ENCODE peak calls at places on chromosome 2, in four cellular contexts. One of them, this sample, is unnamed.

GRCh38 chr2:218540015-218540414 is 28.1 kb downstream of the USP37 start:
- DNase-seq in left ventricle myocardium inferior: no peak
- DNase-seq in neuronal stem cell: no peak
- DNase-seq in right cardiac atrium: no peak
- DNase-seq in this sample: no peak

GRCh38 chr2:66772618-66773017 is 337.7 kb downstream of the MEIS1 start:
- DNase-seq in left ventricle myocardium inferior: no peak
- DNase-seq in neuronal stem cell: no peak
- DNase-seq in right cardiac atrium: no peak
- DNase-seq in this sample: no peak

GRCh38 chr2:46621499-46621898 is 142.1 kb downstream of the TMEM247 start:
- DNase-seq in left ventricle myocardium inferior: no peak
- DNase-seq in right cardiac atrium: no peak
- DNase-seq in neuronal stem cell: no peak
- DNase-seq in this sample: no peak

GRCh38 chr2:173149491-173149890 is 73.8 kb downstream of the MAP3K20 start:
- DNase-seq in right cardiac atrium: no peak
- DNase-seq in left ventricle myocardium inferior: no peak
- DNase-seq in neuronal stem cell: no peak
- DNase-seq in this sample: no peak

GRCh38 chr2:183063083-183063482 is 15.5 kb upstream of the DUSP19 start:
- DNase-seq in left ventricle myocardium inferior: no peak
- DNase-seq in right cardiac atrium: no peak
- DNase-seq in neuronal stem cell: no peak
- DNase-seq in this sample: peak; percentile 11

GRCh38 chr2:112195167-112195766 is 57.1 kb downstream of the FBLN7 start:
- DNase-seq in right cardiac atrium: no peak
- DNase-seq in left ventricle myocardium inferior: no peak
- DNase-seq in neuronal stem cell: no peak
- DNase-seq in this sample: no peak

GRCh38 chr2:33363599-33364300 is 112.7 kb upstream of the RASGRP3 start:
- DNase-seq in left ventricle myocardium inferior: no peak
- DNase-seq in neuronal stem cell: no peak
- DNase-seq in right cardiac atrium: no peak
- DNase-seq in this sample: peak; percentile 70

GRCh38 chr2:7007846-7008741 is 90.9 kb downstream of the RNF144A start:
- DNase-seq in right cardiac atrium: peak; percentile 94
- DNase-seq in left ventricle myocardium inferior: peak; percentile 94
- DNase-seq in neuronal stem cell: no peak
- DNase-seq in this sample: peak; percentile 98

GRCh38 chr2:158826965-158827364 is 31.8 kb downstream of the DAPL1 start:
- DNase-seq in right cardiac atrium: no peak
- DNase-seq in left ventricle myocardium inferior: no peak
- DNase-seq in neuronal stem cell: no peak
- DNase-seq in this sample: no peak

GRCh38 chr2:132776271-132776670 is 106.3 kb upstream of the LYPD1 start:
- DNase-seq in left ventricle myocardium inferior: no peak
- DNase-seq in right cardiac atrium: no peak
- DNase-seq in neuronal stem cell: no peak
- DNase-seq in this sample: no peak

GRCh38 chr2:188969236-188970032 is 4.7 kb upstream of the COL3A1 start:
- DNase-seq in left ventricle myocardium inferior: no peak
- DNase-seq in right cardiac atrium: no peak
- DNase-seq in neuronal stem cell: no peak
- DNase-seq in this sample: no peak

GRCh38 chr2:24613154-24613814 is 122.2 kb downstream of the NCOA1 start:
- DNase-seq in neuronal stem cell: peak; percentile 18
- DNase-seq in right cardiac atrium: no peak
- DNase-seq in left ventricle myocardium inferior: no peak
- DNase-seq in this sample: peak; percentile 38

GRCh38 chr2:196435189-196435588 is 204.3 kb upstream of the CCDC150 start:
- DNase-seq in neuronal stem cell: no peak
- DNase-seq in left ventricle myocardium inferior: no peak
- DNase-seq in right cardiac atrium: no peak
- DNase-seq in this sample: no peak

GRCh38 chr2:177683473-177684069 is 291.0 kb downstream of the AGPS start:
- DNase-seq in neuronal stem cell: no peak
- DNase-seq in right cardiac atrium: no peak
- DNase-seq in left ventricle myocardium inferior: no peak
- DNase-seq in this sample: no peak

GRCh38 chr2:222424729-222425671 is 657 bp downstream of the SGPP2 start:
- DNase-seq in right cardiac atrium: peak; percentile 54
- DNase-seq in left ventricle myocardium inferior: peak; percentile 28
- DNase-seq in neuronal stem cell: no peak
- DNase-seq in this sample: peak; percentile 50

GRCh38 chr2:237866119-237866621 is 6.7 kb downstream of the RAMP1 start:
- DNase-seq in right cardiac atrium: no peak
- DNase-seq in left ventricle myocardium inferior: no peak
- DNase-seq in neuronal stem cell: no peak
- DNase-seq in this sample: no peak

GRCh38 chr2:86453838-86454237 is 12.7 kb downstream of the KDM3A start:
- DNase-seq in right cardiac atrium: no peak
- DNase-seq in left ventricle myocardium inferior: no peak
- DNase-seq in neuronal stem cell: no peak
- DNase-seq in this sample: peak; percentile 92

GRCh38 chr2:169676357-169676756 is 17.8 kb downstream of the CFAP210 start:
- DNase-seq in right cardiac atrium: no peak
- DNase-seq in left ventricle myocardium inferior: no peak
- DNase-seq in neuronal stem cell: no peak
- DNase-seq in this sample: no peak

GRCh38 chr2:81324046-81324445 is 1019.5 kb upstream of the LRRTM1 start:
- DNase-seq in left ventricle myocardium inferior: no peak
- DNase-seq in right cardiac atrium: no peak
- DNase-seq in neuronal stem cell: no peak
- DNase-seq in this sample: peak; percentile 10

GRCh38 chr2:160890667-160891352 is 269.4 kb upstream of the TANK start:
- DNase-seq in left ventricle myocardium inferior: no peak
- DNase-seq in neuronal stem cell: no peak
- DNase-seq in right cardiac atrium: no peak
- DNase-seq in this sample: no peak

GRCh38 chr2:160889439-160889838 is 270.8 kb upstream of the TANK start:
- DNase-seq in right cardiac atrium: no peak
- DNase-seq in neuronal stem cell: no peak
- DNase-seq in left ventricle myocardium inferior: no peak
- DNase-seq in this sample: no peak

GRCh38 chr2:160893581-160893980 is 266.6 kb upstream of the TANK start:
- DNase-seq in right cardiac atrium: peak; percentile 84
- DNase-seq in left ventricle myocardium inferior: peak; percentile 33
- DNase-seq in neuronal stem cell: no peak
- DNase-seq in this sample: no peak

GRCh38 chr2:160892204-160892603 is 268.0 kb upstream of the TANK start:
- DNase-seq in neuronal stem cell: no peak
- DNase-seq in right cardiac atrium: no peak
- DNase-seq in left ventricle myocardium inferior: no peak
- DNase-seq in this sample: no peak

DNA sequence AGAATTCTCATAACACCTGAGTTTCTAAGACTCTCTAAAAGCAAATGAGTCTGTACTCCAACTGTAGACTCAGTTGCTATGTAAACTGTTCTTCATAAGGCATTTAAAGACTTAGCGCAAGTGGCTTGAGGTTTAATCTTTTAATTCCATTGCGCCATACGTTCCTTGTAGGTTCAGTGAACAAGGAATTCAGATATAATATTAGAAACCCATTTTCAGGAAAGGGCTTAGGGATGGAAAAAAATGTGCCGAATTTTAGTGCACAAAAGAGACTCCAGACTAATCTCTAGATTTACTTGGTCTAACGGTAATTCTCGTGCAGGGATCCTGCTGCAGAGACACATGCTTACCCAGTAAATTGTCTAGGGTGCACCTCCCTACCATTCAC is 268.9 kb upstream of the TANK start:
- DNase-seq in right cardiac atrium: no peak
- DNase-seq in neuronal stem cell: no peak
- DNase-seq in left ventricle myocardium inferior: no peak
- DNase-seq in this sample: no peak
- H3K4me3 ChIP-seq in right cardiac atrium: no peak overlapping the region
- H3K4me3 ChIP-seq in neuronal stem cell: no peak overlapping the region
- H3K4me3 ChIP-seq in left ventricle myocardium inferior: no peak overlapping the region
- H3K4me3 ChIP-seq in this sample: no peak overlapping the region

GRCh38 chr2:3648652-3649177 is 9.3 kb upstream of the ALLC start:
- DNase-seq in right cardiac atrium: no peak
- DNase-seq in neuronal stem cell: no peak
- DNase-seq in left ventricle myocardium inferior: no peak
- DNase-seq in this sample: no peak
- H3K4me1 ChIP-seq in right cardiac atrium: no peaks in the 10 kb centered on the region
- H3K4me1 ChIP-seq in neuronal stem cell: peaks cover 19% of the 10 kb centered on the region
- H3K4me1 ChIP-seq in left ventricle myocardium inferior: peaks cover 16% of the 10 kb centered on the region
- H3K4me1 ChIP-seq in this sample: peaks cover 8% of the 10 kb centered on the region

DNA sequence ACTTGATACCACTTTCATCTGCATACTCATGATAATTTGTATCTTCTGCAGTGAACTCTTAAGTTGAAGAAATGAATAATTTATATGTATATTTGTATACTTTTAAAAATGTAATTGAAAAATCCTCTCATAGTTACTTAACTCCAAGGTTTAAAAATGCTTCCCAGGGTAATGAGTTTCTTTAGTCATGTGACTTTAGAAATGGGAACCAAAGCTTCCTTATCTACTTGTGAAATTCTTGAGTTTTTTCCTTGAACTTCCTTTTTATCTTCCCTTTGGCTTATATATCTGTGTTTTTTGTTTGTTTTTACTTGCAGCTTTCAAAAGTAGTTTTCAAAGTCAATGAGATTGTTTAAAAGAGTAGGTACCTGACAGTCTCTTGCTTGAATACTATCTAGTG is 4.5 kb downstream of the CFLAR start:
- DNase-seq in neuronal stem cell: no peak
- DNase-seq in right cardiac atrium: no peak
- DNase-seq in left ventricle myocardium inferior: no peak
- DNase-seq in this sample: no peak
- H3K4me3 ChIP-seq in neuronal stem cell: no peak overlapping the region
- H3K4me3 ChIP-seq in right cardiac atrium: peak overlapping the region; percentile 77
- H3K4me3 ChIP-seq in left ventricle myocardium inferior: peak overlapping the region; percentile 88
- H3K4me3 ChIP-seq in this sample: no peak overlapping the region

DNA sequence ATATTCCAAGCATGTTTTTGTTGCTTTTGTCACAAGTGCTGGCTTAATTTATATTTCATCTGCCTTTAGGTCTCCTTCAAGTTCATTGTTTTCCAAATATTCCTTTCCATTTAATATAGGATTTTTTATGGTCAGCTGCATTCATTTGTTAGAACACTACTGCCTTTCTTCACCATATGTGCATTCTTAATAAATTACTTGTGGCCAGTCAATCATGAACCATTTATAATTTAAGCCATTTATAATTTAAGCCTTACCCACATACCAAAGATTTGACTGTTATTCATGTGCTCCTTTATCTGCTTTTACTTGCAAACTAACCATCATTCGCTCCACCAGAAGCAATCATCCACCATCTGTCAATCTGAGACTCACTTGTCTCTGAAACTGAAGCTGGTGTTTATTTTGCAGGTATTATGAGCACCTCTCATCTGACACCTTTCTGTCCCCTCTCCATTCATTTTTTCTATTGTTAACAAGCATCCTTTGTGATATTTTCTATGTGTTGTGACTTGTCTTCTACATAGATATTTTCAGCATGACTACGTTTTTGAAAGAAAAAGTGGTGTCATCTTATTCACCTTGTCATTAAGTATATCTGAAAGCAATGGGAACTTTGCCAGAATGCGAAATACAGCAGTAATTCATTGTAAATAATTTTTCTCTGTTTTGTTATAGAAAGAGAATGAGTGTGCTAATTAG is 786.8 kb downstream of the KCNJ3 start:
- DNase-seq in right cardiac atrium: no peak
- DNase-seq in left ventricle myocardium inferior: no peak
- DNase-seq in neuronal stem cell: no peak
- DNase-seq in this sample: no peak
- H3K4me1 ChIP-seq in right cardiac atrium: no peaks in the 10 kb centered on the region
- H3K4me1 ChIP-seq in left ventricle myocardium inferior: no peaks in the 10 kb centered on the region
- H3K4me1 ChIP-seq in neuronal stem cell: no peaks in the 10 kb centered on the region
- H3K4me1 ChIP-seq in this sample: no peaks in the 10 kb centered on the region

DNA sequence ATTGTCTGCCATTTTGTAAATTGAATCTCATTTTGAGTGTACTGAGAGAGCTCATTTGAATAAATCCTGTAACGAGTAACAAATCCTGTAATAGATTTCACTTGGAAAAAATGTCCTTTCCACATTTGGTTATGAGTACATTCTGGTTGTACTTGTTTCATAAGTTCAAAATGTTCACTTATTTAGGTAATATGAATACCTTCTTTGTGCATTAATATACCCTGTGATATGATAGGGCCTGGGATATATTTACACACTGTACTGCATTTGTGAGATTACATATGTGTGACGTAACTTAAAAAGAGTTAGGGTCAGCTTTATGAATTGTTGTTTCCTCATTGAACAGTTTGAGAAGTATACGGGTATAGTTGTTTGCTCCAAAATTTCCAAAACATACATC is 16.1 kb downstream of the AGFG1 start:
- DNase-seq in neuronal stem cell: no peak
- DNase-seq in right cardiac atrium: no peak
- DNase-seq in left ventricle myocardium inferior: no peak
- DNase-seq in this sample: no peak
- H3K4me3 ChIP-seq in neuronal stem cell: no peak overlapping the region
- H3K4me3 ChIP-seq in right cardiac atrium: no peak overlapping the region
- H3K4me3 ChIP-seq in left ventricle myocardium inferior: no peak overlapping the region
- H3K4me3 ChIP-seq in this sample: no peak overlapping the region

GRCh38 chr2:39409697-39410389 is 27.2 kb downstream of the MAP4K3 start:
- DNase-seq in left ventricle myocardium inferior: no peak
- DNase-seq in right cardiac atrium: no peak
- DNase-seq in neuronal stem cell: no peak
- DNase-seq in this sample: no peak
- H3K4me1 ChIP-seq in left ventricle myocardium inferior: peaks cover 100% of the 10 kb centered on the region
- H3K4me1 ChIP-seq in right cardiac atrium: peaks cover 14% of the 10 kb centered on the region
- H3K4me1 ChIP-seq in neuronal stem cell: peaks cover 34% of the 10 kb centered on the region
- H3K4me1 ChIP-seq in this sample: peaks cover 59% of the 10 kb centered on the region

GRCh38 chr2:239555566-239555895 is 154.7 kb upstream of the HDAC4 start:
- DNase-seq in left ventricle myocardium inferior: no peak
- DNase-seq in neuronal stem cell: no peak
- DNase-seq in right cardiac atrium: no peak
- DNase-seq in this sample: no peak

GRCh38 chr2:239552213-239552926 is 151.6 kb upstream of the HDAC4 start:
- DNase-seq in neuronal stem cell: no peak
- DNase-seq in left ventricle myocardium inferior: no peak
- DNase-seq in right cardiac atrium: no peak
- DNase-seq in this sample: no peak

GRCh38 chr2:239558661-239559060 is 157.8 kb upstream of the HDAC4 start:
- DNase-seq in left ventricle myocardium inferior: no peak
- DNase-seq in right cardiac atrium: no peak
- DNase-seq in neuronal stem cell: no peak
- DNase-seq in this sample: no peak

GRCh38 chr2:239553376-239554000 is 152.7 kb upstream of the HDAC4 start:
- DNase-seq in right cardiac atrium: no peak
- DNase-seq in left ventricle myocardium inferior: no peak
- DNase-seq in neuronal stem cell: no peak
- DNase-seq in this sample: no peak

GRCh38 chr2:239554761-239555565 is 154.1 kb upstream of the HDAC4 start:
- DNase-seq in right cardiac atrium: no peak
- DNase-seq in neuronal stem cell: no peak
- DNase-seq in left ventricle myocardium inferior: no peak
- DNase-seq in this sample: no peak
- H3K4me3 ChIP-seq in right cardiac atrium: no peak overlapping the region
- H3K4me3 ChIP-seq in neuronal stem cell: no peak overlapping the region
- H3K4me3 ChIP-seq in left ventricle myocardium inferior: no peak overlapping the region
- H3K4me3 ChIP-seq in this sample: no peak overlapping the region

DNA sequence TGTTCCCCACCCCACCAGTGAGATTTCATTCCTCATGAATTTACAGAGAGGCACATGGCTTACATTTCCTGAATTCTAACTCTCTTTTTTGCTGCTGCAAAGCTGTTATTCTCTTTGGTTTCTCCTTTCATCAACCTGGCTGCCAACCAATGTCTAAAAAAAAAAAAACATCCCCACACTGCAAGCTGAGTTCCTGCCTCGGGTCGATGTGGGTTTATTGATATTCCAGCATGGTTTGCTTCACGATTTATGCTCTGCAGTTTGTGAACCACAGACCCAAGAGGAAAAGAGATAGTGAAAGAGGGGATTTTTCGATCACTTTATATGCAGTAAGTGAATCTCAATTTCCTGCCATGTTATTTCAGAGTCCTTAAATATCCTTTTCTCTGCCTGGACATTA is 363.6 kb downstream of the LPIN1 start:
- DNase-seq in neuronal stem cell: no peak
- DNase-seq in right cardiac atrium: no peak
- DNase-seq in left ventricle myocardium inferior: no peak
- DNase-seq in this sample: peak; percentile 13
- H3K4me1 ChIP-seq in neuronal stem cell: peaks cover 5% of the 10 kb centered on the region
- H3K4me1 ChIP-seq in right cardiac atrium: peaks cover 4% of the 10 kb centered on the region
- H3K4me1 ChIP-seq in left ventricle myocardium inferior: peaks cover 21% of the 10 kb centered on the region
- H3K4me1 ChIP-seq in this sample: no peaks in the 10 kb centered on the region